ENCODE peak calls at places on chromosomes 2 and 18, in six cellular contexts. F is H1, C is HepG2, Q is K562, G is GM12878, P is GM12892. W is an unnamed sample.

GRCh38 chr2:21395366-21395765 is 271.6 kb downstream of the TDRD15 start:
- DNase-seq in F (no peak), G (no peak), Q (peak), C (peak), P (no peak), W (no peak)

GRCh38 chr2:108607706-108608301 is 73.5 kb downstream of the LIMS1 start:
- DNase-seq in P (no peak), Q (peak), G (no peak), F (no peak), C (peak), W (no peak)

GRCh38 chr2:133710613-133711012 is 142.3 kb upstream of the NCKAP5 start:
- DNase-seq in F (no peak), G (no peak), P (no peak), Q (no peak), C (no peak), W (no peak)

GRCh38 chr2:239768031-239768800 is 256.9 kb downstream of the NDUFA10 start:
- DNase-seq in G (no peak), Q (no peak), C (no peak), F (no peak), P (no peak), W (no peak)

GRCh38 chr2:191573216-191573615 is 104.7 kb upstream of the NABP1 start:
- DNase-seq in F (no peak), G (no peak), P (no peak), Q (no peak), C (no peak), W (no peak)

GRCh38 chr18:286515-287310 is 18.9 kb upstream of the THOC1 start:
- DNase-seq in Q (no peak), P (no peak), C (peak), G (no peak), F (no peak), W (no peak)

GRCh38 chr2:43300781-43301586 is 74.6 kb upstream of the ZFP36L2 start:
- DNase-seq in G (no peak), P (no peak), C (peak), F (no peak), Q (no peak), W (no peak)

GRCh38 chr2:100266126-100266525 is 56.2 kb downstream of the LONRF2 start:
- DNase-seq in Q (no peak), G (no peak), C (no peak), F (no peak), P (no peak), W (no peak)

GRCh38 chr2:230416061-230416721 is at the start of gene SP100:
- DNase-seq in Q (peak), F (no peak), P (peak), C (peak), G (peak), W (peak)

GRCh38 chr2:35347561-35347960 is 1008.0 kb upstream of the CRIM1 start:
- DNase-seq in Q (no peak), P (no peak), G (no peak), F (no peak), C (no peak), W (no peak)

GRCh38 chr2:158781562-158781961 is 13.6 kb upstream of the DAPL1 start:
- DNase-seq in P (no peak), G (no peak), F (no peak), Q (no peak), C (no peak), W (no peak)

GRCh38 chr2:62410015-62410453 is 96.0 kb downstream of the TMEM17 start:
- DNase-seq in G (no peak), P (no peak), Q (no peak), F (no peak), C (no peak), W (no peak)

GRCh38 chr18:66695281-66695680 is 91.4 kb upstream of the CDH19 start:
- DNase-seq in G (no peak), P (no peak), Q (no peak), C (no peak), F (no peak), W (no peak)

GRCh38 chr2:30217644-30218361 is 13.5 kb upstream of the LBH start:
- DNase-seq in F (no peak), G (peak), C (no peak), P (no peak), Q (no peak), W (no peak)

GRCh38 chr2:199862779-199863178 is 11.8 kb upstream of the FTCDNL1 start:
- DNase-seq in G (no peak), F (no peak), C (no peak), P (no peak), Q (no peak), W (no peak)

GRCh38 chr18:23740105-23740830 is 51.0 kb downstream of the LAMA3 start:
- DNase-seq in C (no peak), P (no peak), Q (no peak), F (no peak), G (no peak), W (no peak)

GRCh38 chr18:10707294-10707693 is 181.5 kb downstream of the NAPG start:
- DNase-seq in P (no peak), Q (no peak), F (no peak), C (no peak), G (no peak), W (no peak)

GRCh38 chr2:172995323-172996244 is 80.1 kb upstream of the MAP3K20 start:
- DNase-seq in P (no peak), C (peak), G (no peak), F (no peak), Q (no peak), W (no peak)

GRCh38 chr2:79585701-79586428 is 73.0 kb downstream of the CTNNA2 start:
- DNase-seq in F (no peak), Q (no peak), C (no peak), P (no peak), G (no peak), W (no peak)

GRCh38 chr2:176554107-176555048 is 285.1 kb downstream of the MTX2 start:
- DNase-seq in C (peak), F (peak), Q (peak), G (peak), P (peak), W (peak)

GRCh38 chr2:53242090-53242489 is 525.5 kb upstream of the CHAC2 start:
- DNase-seq in F (no peak), Q (no peak), C (no peak), P (no peak), G (no peak), W (no peak)

GRCh38 chr2:112834379-112835014 is 2.1 kb downstream of the IL1B start:
- DNase-seq in C (peak), P (no peak), F (no peak), G (no peak), Q (no peak), W (no peak)

GRCh38 chr2:162073776-162074578 is at the start of gene DPP4:
- DNase-seq in F (peak), P (peak), G (no peak), Q (no peak), C (peak), W (peak)

GRCh38 chr2:218281449-218281848 is 10.9 kb downstream of the TMBIM1 start:
- DNase-seq in P (no peak), Q (no peak), G (no peak), F (no peak), C (no peak), W (no peak)

GRCh38 chr18:36427369-36427768 is 129.9 kb downstream of the FHOD3 start:
- DNase-seq in C (no peak), Q (no peak), G (no peak), P (no peak), F (no peak), W (no peak)

GRCh38 chr2:232146294-232146693 is 184.8 kb downstream of the DIS3L2 start:
- DNase-seq in Q (no peak), P (no peak), G (no peak), C (no peak), F (no peak), W (no peak)

GRCh38 chr2:176699660-176700059 is 430.4 kb downstream of the MTX2 start:
- DNase-seq in G (no peak), Q (no peak), F (no peak), C (no peak), P (no peak), W (no peak)

GRCh38 chr2:143140864-143141637 is 11.8 kb downstream of the ARHGAP15 start:
- DNase-seq in C (no peak), G (peak), P (no peak), F (no peak), Q (no peak), W (no peak)

GRCh38 chr2:223563462-223563861 is 38.7 kb downstream of the SCG2 start:
- DNase-seq in F (no peak), Q (peak), G (no peak), P (no peak), C (peak), W (no peak)

GRCh38 chr2:223566398-223566797 is 35.8 kb downstream of the SCG2 start:
- DNase-seq in Q (no peak), C (no peak), F (no peak), P (no peak), G (no peak), W (no peak)

GRCh38 chr2:223562078-223562477 is 40.1 kb downstream of the SCG2 start:
- DNase-seq in Q (no peak), C (no peak), G (no peak), F (no peak), P (no peak), W (no peak)

GRCh38 chr2:223558970-223559369 is 43.2 kb downstream of the SCG2 start:
- DNase-seq in Q (no peak), F (no peak), C (no peak), G (no peak), P (no peak), W (no peak)

GRCh38 chr2:223560704-223561435 is 41.3 kb downstream of the SCG2 start:
- DNase-seq in G (no peak), P (no peak), F (no peak), C (no peak), Q (no peak), W (no peak)
- TF ChIP-seq TAF1 in G (no peak), P (no peak), F (no peak), C (no peak), Q (no peak), W (no peak)

DNA sequence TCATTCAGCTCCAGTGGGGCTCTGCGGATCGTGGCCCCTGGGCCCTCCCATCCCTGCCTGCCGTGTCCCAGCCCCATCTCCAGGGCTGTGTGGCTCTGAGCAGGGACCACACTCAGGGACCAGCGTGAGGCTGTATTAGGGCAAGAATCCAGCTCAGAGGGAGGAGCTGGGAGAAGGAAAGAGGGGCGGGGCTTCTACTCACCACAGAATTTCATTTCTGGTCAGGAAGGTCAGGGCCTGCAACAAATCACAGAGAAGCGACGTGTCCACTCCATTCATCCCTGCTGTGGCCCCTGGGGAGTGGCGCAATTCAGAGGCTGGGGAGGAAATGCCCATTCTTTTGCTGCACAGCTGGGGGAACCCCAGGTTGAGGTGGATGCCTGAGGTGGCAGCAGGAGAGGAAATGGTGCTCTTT is 828 bp downstream of the CIB4 start:
- DNase-seq in P (no peak), C (peak), G (no peak), Q (no peak), F (no peak), W (no peak)
- TF ChIP-seq POLR2A in P (no peak), C (no peak), G (no peak), Q (no peak), F (no peak), W (no peak)

DNA sequence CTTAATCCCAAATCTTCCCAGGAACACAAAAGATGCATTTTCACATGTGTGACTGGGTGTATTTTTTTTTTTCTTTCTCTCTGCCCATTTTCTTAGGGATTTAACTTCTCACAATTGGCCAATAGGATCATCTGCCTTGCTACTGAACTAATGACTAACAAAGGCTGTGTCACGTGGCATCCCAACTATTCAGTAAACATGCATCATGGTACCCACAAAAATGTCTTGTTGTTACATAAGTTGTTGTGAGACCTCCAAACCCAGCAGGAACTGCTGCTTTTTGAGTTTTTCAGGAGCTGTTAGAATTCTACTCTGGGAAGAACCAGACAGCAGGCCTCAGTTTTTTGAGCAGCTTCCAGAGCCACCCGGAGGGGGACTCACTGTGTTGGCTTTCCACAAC is 31.9 kb downstream of the GAD1 start:
- DNase-seq in F (no peak), P (no peak), G (no peak), Q (no peak), C (no peak), W (no peak)
- TF ChIP-seq TAF1 in F (no peak), P (no peak), G (no peak), Q (no peak), C (no peak), W (no peak)

DNA sequence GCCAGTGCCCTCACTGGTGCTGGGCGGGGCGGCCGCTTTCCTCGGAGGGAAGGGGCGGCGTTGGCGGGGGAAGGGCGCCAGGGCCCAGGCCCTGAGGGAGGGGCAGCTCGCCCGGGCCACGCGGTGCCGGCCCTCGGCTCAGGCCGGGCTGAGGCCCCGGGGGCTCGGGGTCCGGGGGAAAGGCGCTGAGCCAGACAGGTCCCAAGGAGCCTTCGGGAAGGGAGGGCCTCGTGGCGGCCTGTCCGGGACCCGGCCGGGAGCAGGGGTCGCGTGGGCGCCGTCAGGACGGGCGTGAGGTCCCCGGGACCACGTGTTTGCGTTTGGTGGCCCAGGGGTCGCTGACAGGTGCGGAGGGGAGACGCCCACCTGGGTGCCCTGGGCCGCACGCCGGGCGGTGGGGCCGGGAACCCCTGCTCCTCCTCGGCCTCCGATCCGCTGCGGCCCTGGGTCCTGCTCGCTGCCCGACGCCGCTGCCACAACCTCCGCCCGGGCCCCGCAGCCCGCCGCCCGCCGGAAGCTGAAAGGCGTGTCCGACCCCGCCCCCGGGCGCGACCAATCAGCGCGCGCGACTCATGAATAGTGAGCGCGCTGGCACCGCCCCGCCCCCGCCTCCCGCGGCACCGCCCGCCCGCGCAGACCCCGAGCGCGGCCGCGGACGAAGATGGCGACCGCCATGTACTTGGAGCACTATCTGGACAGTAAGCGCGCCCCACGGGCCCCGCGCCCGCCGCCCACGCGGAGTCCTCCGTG is at the start of gene ING5:
- DNase-seq in P (peak), C (peak), F (peak), G (peak), Q (peak), W (peak)
- TF ChIP-seq POLR2A in P (peak), C (peak), F (peak), G (peak), Q (peak), W (no peak)

GRCh38 chr2:205141381-205141780 is 540.9 kb upstream of the NRP2 start:
- DNase-seq in F (no peak), G (no peak), P (no peak), Q (no peak), C (no peak), W (no peak)

GRCh38 chr2:205145888-205146287 is 536.4 kb upstream of the NRP2 start:
- DNase-seq in Q (no peak), P (no peak), C (no peak), F (no peak), G (no peak), W (no peak)

GRCh38 chr2:205139822-205140612 is 542.3 kb upstream of the NRP2 start:
- DNase-seq in G (no peak), F (peak), Q (peak), P (no peak), C (no peak), W (no peak)
- TF ChIP-seq TAF1 in G (no peak), F (no peak), Q (no peak), P (no peak), C (no peak), W (no peak)

GRCh38 chr2:127387655-127388422 is at the start of gene MAP3K2:
- DNase-seq in F (peak), P (peak), G (peak), C (peak), Q (peak), W (peak)
- TF ChIP-seq POLR2A in F (peak), P (peak), G (peak), C (peak), Q (peak), W (peak)